ENCODE peak calls at places on chromosomes 4 and X, in four cellular contexts. F is H1, H is K562, Y is GM12878. E is an unnamed sample.

GRCh38 chrX:131762802-131763234 is 218.9 kb downstream of the OR13H1 start:
- DNase-seq in Y (peak; percentile 80), H (peak; percentile 53), F (no peak), E (peak; percentile 50)

GRCh38 chrX:84046403-84046984 is 141.5 kb downstream of the RPS6KA6 start:
- DNase-seq in H (peak; percentile 25), F (peak; percentile 46), Y (no peak), E (peak; percentile 30)

GRCh38 chrX:129318375-129318774 is 204.9 kb downstream of the SMARCA1 start:
- DNase-seq in Y (no peak), H (peak; percentile 1), F (no peak), E (peak; percentile 0)

GRCh38 chr4:145909331-145909730 is 29.3 kb downstream of the ZNF827 start:
- DNase-seq in H (peak; percentile 22), Y (no peak), F (peak; percentile 82), E (peak; percentile 20)

GRCh38 chr4:75249739-75250138 is 264.5 kb downstream of the RCHY1 start:
- DNase-seq in F (no peak), Y (no peak), H (no peak), E (no peak)

GRCh38 chrX:33726281-33727160 is 405.6 kb downstream of the FAM47A start:
- DNase-seq in Y (no peak), H (no peak), F (peak; percentile 40), E (no peak)

GRCh38 chr4:22969314-22969896 is 276.7 kb downstream of the GBA3 start:
- DNase-seq in F (no peak), Y (no peak), H (no peak), E (no peak)

GRCh38 chr4:3911252-3911856 is 145.2 kb downstream of the ADRA2C start:
- DNase-seq in F (no peak), Y (no peak), H (no peak), E (no peak)

GRCh38 chr4:74531952-74532794 is 87.2 kb downstream of the AREG start:
- DNase-seq in H (peak; percentile 82), F (no peak), Y (peak; percentile 8), E (peak; percentile 0)

GRCh38 chrX:16445166-16445752 is 204.7 kb upstream of the S100G start:
- DNase-seq in H (peak; percentile 45), F (no peak), Y (no peak), E (peak; percentile 41)

GRCh38 chr4:88295656-88296055 is 11.3 kb upstream of the PPM1K start:
- DNase-seq in H (no peak), F (no peak), Y (no peak), E (no peak)

GRCh38 chr4:89797117-89797516 is 39.8 kb downstream of the SNCA start:
- DNase-seq in H (no peak), F (no peak), Y (no peak), E (no peak)

GRCh38 chr4:186724048-186724860 is 598 bp upstream of the FAT1 start:
- DNase-seq in Y (no peak), F (peak; percentile 83), H (peak; percentile 36), E (peak; percentile 60)

GRCh38 chr4:6942238-6942800 is 32.7 kb downstream of the TBC1D14 start:
- DNase-seq in F (no peak), Y (peak; percentile 66), H (peak; percentile 78), E (no peak)

GRCh38 chr4:7970031-7970946 is 30.6 kb upstream of the AFAP1 start:
- DNase-seq in H (no peak), F (no peak), Y (no peak), E (peak; percentile 42)

GRCh38 chrX:134999469-134999868 is 8.7 kb downstream of the SMIM10 start:
- DNase-seq in Y (peak; percentile 2), F (no peak), H (peak; percentile 51), E (peak; percentile 45)

GRCh38 chr4:74855879-74856278 is 61.6 kb upstream of the BTC start:
- DNase-seq in Y (no peak), F (no peak), H (no peak), E (no peak)

GRCh38 chr4:17490575-17491059 is 21.3 kb downstream of the QDPR start:
- DNase-seq in H (no peak), F (no peak), Y (no peak), E (peak; percentile 87)

GRCh38 chrX:101220881-101221280 is 1.3 kb downstream of the DRP2 start:
- DNase-seq in F (no peak), Y (no peak), H (no peak), E (no peak)

GRCh38 chrX:43573441-43574015 is 82.6 kb upstream of the MAOA start:
- DNase-seq in Y (no peak), F (no peak), H (no peak), E (no peak)

GRCh38 chr4:32207456-32207855 is 1487.3 kb downstream of the PCDH7 start:
- DNase-seq in Y (no peak), F (no peak), H (no peak), E (no peak)

GRCh38 chr4:6693274-6694176 is at the start of gene S100P:
- DNase-seq in F (no peak), Y (no peak), H (no peak), E (no peak)

GRCh38 chr4:14529653-14530052 is 472.6 kb upstream of the CPEB2 start:
- DNase-seq in Y (no peak), F (peak; percentile 44), H (no peak), E (no peak)

DNA sequence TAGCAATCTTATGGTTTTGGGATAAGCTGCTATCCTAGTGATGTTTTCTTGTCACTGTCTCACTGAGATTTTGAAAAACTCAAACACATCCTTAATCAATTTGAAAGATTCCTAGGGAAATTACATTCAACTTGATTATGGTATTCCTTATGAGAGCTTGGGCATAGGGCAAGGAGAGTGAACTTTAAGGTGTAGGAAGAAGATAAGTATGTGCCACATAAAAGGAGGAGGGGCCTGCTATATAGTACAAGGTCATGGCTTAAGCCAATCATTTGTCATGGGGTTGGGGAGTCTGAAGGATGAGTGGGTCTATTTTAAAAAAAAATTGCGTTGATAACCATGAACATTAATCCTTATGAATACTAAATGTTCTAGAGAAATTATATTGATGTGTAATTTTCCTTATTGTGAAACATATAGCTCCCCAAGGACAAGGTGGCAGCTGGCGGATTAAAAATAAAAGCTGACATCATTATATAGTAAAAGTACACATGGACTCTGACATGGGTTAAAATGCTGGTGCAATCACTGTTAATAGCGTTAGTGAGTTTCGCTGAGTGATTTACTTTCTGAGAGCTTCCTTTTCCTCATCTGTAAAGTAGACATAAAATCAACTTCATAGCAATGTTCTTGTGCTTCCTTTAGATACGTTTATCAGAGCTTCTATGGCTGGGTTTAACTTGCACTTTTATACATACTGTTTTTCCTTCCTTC is 17.4 kb downstream of the GALNT7 start:
- DNase-seq in H (no peak), Y (no peak), F (no peak), E (no peak)
- TF ChIP-seq NRF1 in H (no peak), Y (no peak), F (no peak), E (no peak)

GRCh38 chr4:48127231-48127881 is 6.7 kb downstream of the TXK start:
- DNase-seq in F (no peak), H (no peak), Y (no peak), E (no peak)
- TF ChIP-seq NRF1 in F (no peak), H (no peak), Y (no peak), E (no peak)

GRCh38 chr4:1572521-1572920 is 111.6 kb downstream of the FAM53A start:
- DNase-seq in F (no peak), H (no peak), Y (no peak), E (no peak)
- TF ChIP-seq NRF1 in F (no peak), H (no peak), Y (no peak), E (no peak)

DNA sequence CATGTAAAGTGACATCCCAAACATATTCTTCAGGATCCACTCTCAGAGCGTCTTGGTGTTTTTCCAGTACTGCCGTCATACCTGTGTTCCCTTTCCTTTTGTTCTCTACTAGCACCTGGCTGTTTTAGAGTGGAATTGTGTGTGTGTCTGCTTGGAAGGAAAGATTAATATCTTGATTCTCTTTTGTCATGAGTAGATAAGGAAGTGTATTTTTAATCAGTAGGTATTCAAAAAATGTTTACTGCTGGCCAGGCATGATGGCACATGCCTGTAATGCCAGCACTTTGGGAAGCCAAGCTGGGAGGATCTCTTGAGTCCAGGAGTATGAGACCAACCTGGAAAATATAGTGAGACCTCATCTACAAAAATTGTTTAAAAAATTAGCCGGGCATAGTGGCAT is 198.8 kb downstream of the CBR4 start:
- DNase-seq in Y (no peak), H (no peak), F (no peak), E (no peak)
- TF ChIP-seq NRF1 in Y (no peak), H (no peak), F (no peak), E (no peak)

DNA sequence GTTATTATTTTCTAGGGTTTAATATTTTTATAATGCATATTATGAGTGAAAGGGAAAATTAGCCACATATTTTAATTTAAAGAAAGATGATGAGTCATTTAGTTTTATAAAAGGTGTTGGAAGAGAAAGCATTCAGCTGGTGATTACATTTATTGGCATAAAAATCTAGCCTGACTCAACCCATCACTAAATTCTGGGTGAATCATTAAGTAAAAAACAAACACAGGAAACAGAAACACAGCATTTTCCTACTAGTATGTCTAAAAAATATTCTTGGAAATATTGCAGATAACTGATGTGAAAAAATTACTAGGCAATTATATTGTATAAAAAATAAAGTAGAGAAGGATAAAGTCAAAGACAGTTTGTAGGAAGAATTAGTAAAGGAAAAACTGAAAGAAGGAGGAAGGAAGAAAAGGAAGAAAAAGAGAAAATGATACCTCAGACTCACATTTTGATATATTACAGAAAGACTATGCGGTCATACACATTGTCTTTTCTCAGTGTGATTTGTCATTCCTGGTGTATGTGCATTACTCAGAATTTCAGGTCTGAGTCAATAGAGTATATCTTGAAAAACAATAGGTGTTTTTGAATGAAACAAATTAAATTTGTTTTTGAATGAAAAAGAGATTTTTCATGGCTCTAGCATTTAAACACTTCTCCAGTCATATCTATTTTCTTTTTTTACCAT is 48.0 kb upstream of the SPOCK3 start:
- DNase-seq in Y (no peak), F (no peak), H (no peak), E (no peak)
- TF ChIP-seq NRF1 in Y (no peak), F (no peak), H (no peak), E (no peak)

GRCh38 chrX:97895751-97896150 is 1012.0 kb downstream of the RPA4 start:
- DNase-seq in F (no peak), Y (no peak), H (no peak), E (no peak)
- TF ChIP-seq NRF1 in F (no peak), Y (no peak), H (no peak), E (no peak)

GRCh38 chrX:45851434-45851991 is 650.8 kb upstream of the DIPK2B start:
- DNase-seq in Y (no peak), H (no peak), F (peak; percentile 65), E (peak; percentile 15)
- TF ChIP-seq NRF1 in Y (no peak), H (no peak), F (no peak), E (no peak)

E was measured in SK-N-SH.